ENCODE peak calls at places on chromosomes 3 and 15, in six cellular contexts. One of them, this sample, is unnamed.

GRCh38 chr15:67135494-67135893 is 70.1 kb downstream of the SMAD3 start:
- DNase-seq in GM03348: peak; percentile 58
- DNase-seq in hypothalamus: no peak
- DNase-seq in NCI-H82: no peak
- DNase-seq in NCI-H526: no peak
- DNase-seq in type B pancreatic cell: no peak
- DNase-seq in this sample: no peak

GRCh38 chr15:57878573-57878972 is 172.1 kb downstream of the POLR2M start:
- DNase-seq in GM03348: no peak
- DNase-seq in hypothalamus: no peak
- DNase-seq in NCI-H82: no peak
- DNase-seq in NCI-H526: no peak
- DNase-seq in type B pancreatic cell: no peak
- DNase-seq in this sample: no peak

GRCh38 chr3:38969321-38970235 is 82.2 kb downstream of the SCN11A start:
- DNase-seq in GM03348: no peak
- DNase-seq in hypothalamus: no peak
- DNase-seq in NCI-H82: no peak
- DNase-seq in NCI-H526: no peak
- DNase-seq in type B pancreatic cell: no peak
- DNase-seq in this sample: no peak

GRCh38 chr3:172607305-172608121 is 84.3 kb upstream of the TNFSF10 start:
- DNase-seq in GM03348: peak; percentile 49
- DNase-seq in hypothalamus: no peak
- DNase-seq in NCI-H82: peak; percentile 79
- DNase-seq in NCI-H526: no peak
- DNase-seq in type B pancreatic cell: no peak
- DNase-seq in this sample: no peak

GRCh38 chr3:58494107-58494506 is 2.2 kb downstream of the KCTD6 start:
- DNase-seq in GM03348: no peak
- DNase-seq in hypothalamus: no peak
- DNase-seq in NCI-H82: peak; percentile 54
- DNase-seq in NCI-H526: no peak
- DNase-seq in type B pancreatic cell: no peak
- DNase-seq in this sample: no peak

GRCh38 chr3:168094877-168095610 is 680 bp downstream of the GOLIM4 start:
- DNase-seq in GM03348: peak; percentile 78
- DNase-seq in hypothalamus: peak; percentile 65
- DNase-seq in NCI-H82: peak; percentile 77
- DNase-seq in NCI-H526: no peak
- DNase-seq in type B pancreatic cell: peak; percentile 69
- DNase-seq in this sample: peak; percentile 4

GRCh38 chr3:169383770-169384169 is 279.7 kb downstream of the MECOM start:
- DNase-seq in GM03348: no peak
- DNase-seq in hypothalamus: no peak
- DNase-seq in NCI-H82: no peak
- DNase-seq in NCI-H526: no peak
- DNase-seq in type B pancreatic cell: no peak
- DNase-seq in this sample: no peak

GRCh38 chr3:107661447-107662108 is 138.8 kb downstream of the BBX start:
- DNase-seq in GM03348: no peak
- DNase-seq in hypothalamus: no peak
- DNase-seq in NCI-H82: no peak
- DNase-seq in NCI-H526: no peak
- DNase-seq in type B pancreatic cell: no peak
- DNase-seq in this sample: no peak

GRCh38 chr15:80861776-80862175 is 82.6 kb downstream of the CEMIP start:
- DNase-seq in GM03348: no peak
- DNase-seq in hypothalamus: peak; percentile 46
- DNase-seq in NCI-H82: no peak
- DNase-seq in NCI-H526: no peak
- DNase-seq in type B pancreatic cell: no peak
- DNase-seq in this sample: no peak

GRCh38 chr15:90266061-90266431 is 574 bp downstream of the NGRN start:
- DNase-seq in GM03348: peak; percentile 49
- DNase-seq in hypothalamus: no peak
- DNase-seq in NCI-H82: peak; percentile 49
- DNase-seq in NCI-H526: peak; percentile 63
- DNase-seq in type B pancreatic cell: no peak
- DNase-seq in this sample: no peak

GRCh38 chr15:45704329-45705249 is 69.8 kb downstream of the SQOR start:
- DNase-seq in GM03348: peak; percentile 57
- DNase-seq in hypothalamus: no peak
- DNase-seq in NCI-H82: no peak
- DNase-seq in NCI-H526: no peak
- DNase-seq in type B pancreatic cell: no peak
- DNase-seq in this sample: no peak

GRCh38 chr15:100307241-100307855 is 34.4 kb downstream of the ADAMTS17 start:
- DNase-seq in GM03348: no peak
- DNase-seq in hypothalamus: no peak
- DNase-seq in NCI-H82: no peak
- DNase-seq in NCI-H526: no peak
- DNase-seq in type B pancreatic cell: no peak
- DNase-seq in this sample: no peak

GRCh38 chr3:66121288-66121687 is 82.6 kb upstream of the MAGI1 start:
- DNase-seq in GM03348: peak; percentile 39
- DNase-seq in hypothalamus: no peak
- DNase-seq in NCI-H82: no peak
- DNase-seq in NCI-H526: no peak
- DNase-seq in type B pancreatic cell: no peak
- DNase-seq in this sample: no peak

This sample was measured in thoracic aorta.